ENCODE peak calls at places on chromosomes 1 and 21, in eight cellular contexts. J, K, I, A, Z, U, R and S are unnamed samples.
A peak's percentile ranks its signal among the peaks of the same experiment; 100 is the strongest.

GRCh38 chr21:33025471-33026298 is at the start of gene OLIG2:
- DNase-seq in J (peak; percentile 84), U (no peak), R (peak; percentile 95), K (peak; percentile 16), I (no peak), Z (no peak), A (peak; percentile 96), S (no peak)

GRCh38 chr21:15964181-15964855 is 234.5 kb downstream of the USP25 start:
- DNase-seq in R (no peak), A (no peak), K (no peak), J (no peak), I (no peak), U (no peak), Z (no peak), S (no peak)

GRCh38 chr1:21909787-21910503 is 27.2 kb downstream of the HSPG2 start:
- DNase-seq in J (peak; percentile 61), U (no peak), Z (no peak), R (no peak), A (peak; percentile 85), I (peak; percentile 63), K (peak; percentile 60), S (peak; percentile 81)

GRCh38 chr1:78619029-78619428 is 1.2 kb upstream of the IFI44L start:
- DNase-seq in J (no peak), Z (no peak), U (no peak), K (no peak), R (no peak), I (no peak), A (no peak), S (no peak)

GRCh38 chr1:85577421-85578320 is 2.9 kb upstream of the CCN1 start:
- DNase-seq in R (peak; percentile 55), U (no peak), Z (peak; percentile 82), I (peak; percentile 31), K (no peak), J (peak; percentile 91), A (peak; percentile 24), S (peak; percentile 71)

GRCh38 chr1:108881369-108881768 is 4.6 kb downstream of the GPSM2 start:
- DNase-seq in U (no peak), Z (no peak), J (peak; percentile 29), A (no peak), K (peak; percentile 36), I (no peak), R (no peak), S (no peak)

GRCh38 chr1:63317007-63317813 is 5.2 kb upstream of the FOXD3 start:
- DNase-seq in K (peak; percentile 41), I (peak; percentile 62), J (peak; percentile 36), Z (peak; percentile 35), U (peak; percentile 78), A (peak; percentile 57), R (peak; percentile 92), S (peak; percentile 66)

GRCh38 chr1:242405947-242406346 is 118.5 kb downstream of the PLD5 start:
- DNase-seq in J (no peak), U (no peak), A (no peak), I (no peak), Z (no peak), R (no peak), K (no peak), S (no peak)

GRCh38 chr21:36589352-36589971 is 109.5 kb upstream of the SIM2 start:
- DNase-seq in K (peak; percentile 27), A (peak; percentile 33), I (peak; percentile 45), U (peak; percentile 59), Z (no peak), R (peak; percentile 61), J (peak; percentile 4), S (no peak)

GRCh38 chr1:3429320-3429719 is 25.1 kb upstream of the ARHGEF16 start:
- DNase-seq in A (no peak), R (no peak), Z (no peak), U (no peak), K (no peak), J (no peak), I (no peak), S (no peak)

GRCh38 chr21:40433575-40433974 is 413.4 kb downstream of the DSCAM start:
- DNase-seq in R (no peak), J (no peak), I (no peak), U (no peak), A (no peak), K (no peak), Z (no peak), S (no peak)

GRCh38 chr1:45543599-45544417 is 6.8 kb upstream of the AKR1A1 start:
- DNase-seq in U (no peak), A (peak; percentile 58), J (peak; percentile 43), I (peak; percentile 26), Z (no peak), R (no peak), K (no peak), S (no peak)

GRCh38 chr1:37484325-37485051 is 10.1 kb downstream of the ZC3H12A start:
- DNase-seq in K (no peak), J (no peak), I (peak; percentile 28), U (no peak), R (no peak), Z (no peak), A (no peak), S (peak; percentile 63)

GRCh38 chr21:23438081-23438480 is 2169.2 kb downstream of the MRPL39 start:
- DNase-seq in R (no peak), A (no peak), U (no peak), I (no peak), J (no peak), Z (no peak), K (no peak), S (no peak)

GRCh38 chr21:37389456-37389855 is 22.9 kb downstream of the DYRK1A start:
- DNase-seq in Z (no peak), K (no peak), I (no peak), A (no peak), U (no peak), R (no peak), J (no peak), S (no peak)

GRCh38 chr1:232806071-232806510 is 875 bp downstream of the MAP10 start:
- DNase-seq in A (peak; percentile 2), K (no peak), U (no peak), J (no peak), R (no peak), Z (no peak), I (no peak), S (no peak)

DNA sequence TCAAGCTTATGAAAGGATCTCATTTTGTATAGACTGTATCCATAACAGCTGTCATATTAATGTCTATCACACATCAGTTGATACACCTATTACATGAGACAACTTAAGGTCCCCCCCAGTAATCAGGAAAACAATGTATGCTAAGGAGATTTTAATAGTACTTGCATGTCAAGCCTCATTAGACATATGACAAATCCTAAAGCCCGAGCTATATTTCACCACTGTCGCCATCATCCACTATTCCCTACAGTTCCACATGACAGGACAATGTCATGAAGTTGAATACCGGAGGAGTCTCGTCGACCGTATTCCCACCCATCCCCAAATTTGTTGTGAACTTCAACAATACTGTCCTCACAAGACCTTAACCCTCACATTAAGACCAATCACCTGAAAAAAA is 3.4 kb downstream of the HMGN1 start:
- DNase-seq in K (no peak), U (no peak), I (no peak), J (no peak), A (no peak), R (no peak), Z (no peak), S (no peak)
- H3K4me1 ChIP-seq in K (peaks cover 5% of the 10 kb centered on the region), U (peaks cover 5% of the 10 kb centered on the region), I (peaks cover 13% of the 10 kb centered on the region), J (peaks cover 5% of the 10 kb centered on the region), A (peaks cover 17% of the 10 kb centered on the region), R (peaks cover 29% of the 10 kb centered on the region), Z (peaks cover 9% of the 10 kb centered on the region), S (peaks cover 30% of the 10 kb centered on the region)

DNA sequence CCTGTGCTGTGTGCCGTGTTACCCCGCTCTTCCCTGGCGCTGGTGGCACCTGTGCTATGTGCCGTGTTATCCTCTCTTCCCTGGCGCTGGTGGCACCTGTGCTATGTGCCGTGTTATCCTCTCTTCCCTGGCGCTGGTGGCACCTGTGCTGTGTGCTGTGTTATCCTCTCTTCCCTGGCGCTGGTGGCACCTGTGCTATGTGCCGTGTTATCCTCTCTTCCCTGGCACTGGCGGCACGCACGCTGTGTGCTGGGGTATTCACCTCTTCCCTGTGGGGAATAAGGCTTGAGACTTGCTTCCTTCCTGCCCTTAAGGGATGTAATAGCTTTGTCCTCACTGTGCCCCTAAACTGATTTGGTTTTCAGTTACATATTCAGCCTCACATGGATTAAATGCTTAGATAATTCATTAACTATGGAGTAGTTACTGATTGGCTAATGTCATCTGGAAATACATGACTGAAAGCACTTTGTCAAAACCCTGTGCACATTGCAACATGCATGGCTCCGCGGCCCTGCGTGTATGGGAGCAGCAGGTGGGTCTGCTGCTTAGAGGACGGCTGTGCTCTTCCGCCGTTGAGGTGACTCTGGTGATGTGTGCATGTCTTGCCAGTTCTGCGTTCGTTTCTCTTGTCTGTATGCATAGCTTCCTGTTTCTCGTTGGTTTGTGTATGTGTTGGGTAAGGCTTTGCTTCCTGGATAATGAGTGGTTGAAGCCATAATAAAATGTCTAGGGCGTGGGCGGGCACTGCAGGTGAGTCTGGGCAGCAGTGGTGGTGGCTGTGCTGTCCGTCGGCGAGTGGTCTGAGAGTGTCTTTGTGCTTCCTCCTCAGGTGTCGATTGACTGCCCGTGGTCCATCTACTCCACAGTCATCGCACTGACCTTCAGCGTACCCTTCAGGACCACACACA is 17.9 kb upstream of the PWP2 start:
- DNase-seq in K (no peak), A (no peak), I (no peak), U (no peak), J (no peak), R (no peak), Z (no peak), S (peak; percentile 53)
- H3K4me1 ChIP-seq in K (no peaks in the 10 kb centered on the region), A (peaks cover 9% of the 10 kb centered on the region), I (no peaks in the 10 kb centered on the region), U (no peaks in the 10 kb centered on the region), J (peaks cover 22% of the 10 kb centered on the region), R (no peaks in the 10 kb centered on the region), Z (no peaks in the 10 kb centered on the region), S (peaks cover 14% of the 10 kb centered on the region)

DNA sequence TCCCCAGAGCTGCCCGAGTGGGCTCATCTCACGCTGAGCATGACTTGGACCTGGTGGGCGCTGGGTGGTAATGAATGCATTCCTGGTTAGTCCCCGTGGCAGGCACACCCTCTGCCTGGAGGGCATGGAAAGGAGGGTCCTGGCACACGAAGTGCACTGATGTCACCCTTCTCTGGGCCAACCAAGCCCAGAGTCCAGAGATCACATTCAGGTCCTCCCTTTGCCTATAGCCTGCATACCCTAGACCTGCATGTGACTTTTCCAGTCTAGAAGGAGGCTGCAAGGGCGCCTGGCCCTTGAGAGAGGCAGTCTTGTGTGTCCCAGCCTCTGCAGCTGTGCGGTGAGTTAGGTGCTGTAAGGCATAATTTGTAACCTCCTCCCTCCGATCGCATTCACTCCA is 22.1 kb downstream of the PADI2 start:
- DNase-seq in I (no peak), J (no peak), K (no peak), R (no peak), A (no peak), U (no peak), Z (no peak), S (no peak)
- H3K4me1 ChIP-seq in I (peaks cover 81% of the 10 kb centered on the region), J (peaks cover 35% of the 10 kb centered on the region), K (no peaks in the 10 kb centered on the region), R (no peaks in the 10 kb centered on the region), A (peaks cover 25% of the 10 kb centered on the region), U (no peaks in the 10 kb centered on the region), Z (peaks cover 22% of the 10 kb centered on the region), S (peaks cover 16% of the 10 kb centered on the region)

DNA sequence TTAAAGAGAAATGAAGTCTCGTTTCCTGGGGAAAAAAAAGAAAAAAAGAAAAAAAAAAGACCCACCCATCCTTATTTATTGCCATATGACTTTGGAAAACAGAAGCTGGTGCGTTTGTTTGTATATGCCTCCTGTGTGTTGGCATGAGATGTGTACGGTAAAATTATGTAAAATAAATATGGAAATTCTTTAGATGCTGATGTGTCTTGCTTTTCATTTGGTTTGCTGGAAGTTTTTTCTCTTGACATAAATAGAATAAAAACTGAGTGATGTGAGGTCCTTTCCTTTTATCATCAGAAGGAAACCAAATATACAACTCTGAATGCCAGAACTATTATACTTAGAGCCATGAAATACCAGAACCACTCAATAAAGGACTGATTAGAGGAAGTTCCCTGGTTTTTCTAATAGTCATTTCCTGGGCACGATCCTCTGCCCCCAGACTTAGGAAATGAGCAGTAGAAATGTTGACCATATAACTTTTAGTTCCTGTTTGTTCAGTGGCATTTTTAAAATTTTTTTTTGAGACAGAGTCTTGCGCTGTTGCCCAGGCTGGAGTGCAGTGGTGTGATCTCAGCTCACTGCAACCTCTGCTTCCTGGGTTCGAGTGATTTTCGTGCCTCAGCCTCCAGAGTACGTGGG is 48.8 kb downstream of the LHX4 start:
- DNase-seq in K (peak; percentile 15), U (no peak), A (no peak), J (no peak), R (no peak), Z (no peak), I (no peak), S (no peak)
- H3K4me1 ChIP-seq in K (peaks cover 2% of the 10 kb centered on the region), U (no peaks in the 10 kb centered on the region), A (peaks cover 11% of the 10 kb centered on the region), J (no peaks in the 10 kb centered on the region), R (no peaks in the 10 kb centered on the region), Z (no peaks in the 10 kb centered on the region), I (peaks cover 6% of the 10 kb centered on the region), S (no peaks in the 10 kb centered on the region)